ENCODE peak calls at places on chromosomes 4 and X, in eight cellular contexts. D is Caco-2, O is body of pancreas, P is breast epithelium, Y is AG09309, V is stomach, J is retinal pigment epithelial cell, Q is PC-9. S is an unnamed sample.

GRCh38 chrX:24339911-24340310 is 20.5 kb upstream of the SUPT20HL1 start:
- DNase-seq in D (no peak), O (no peak), P (no peak), Y (no peak), V (no peak), J (no peak), Q (no peak), S (no peak)

GRCh38 chr4:53321151-53321987 is 44.5 kb downstream of the SCFD2 start:
- DNase-seq in D (no peak), O (no peak), P (no peak), Y (peak), V (no peak), J (peak), Q (no peak), S (no peak)

GRCh38 chr4:7622371-7622770 is 187.6 kb upstream of the PSAPL1 start:
- DNase-seq in D (no peak), O (no peak), P (no peak), Y (no peak), V (no peak), J (no peak), Q (no peak), S (no peak)

GRCh38 chr4:54498661-54499111 is 159.1 kb upstream of the KIT start:
- DNase-seq in D (no peak), O (no peak), P (no peak), Y (peak), V (no peak), J (peak), Q (no peak), S (no peak)

GRCh38 chr4:33649015-33649414 is 2595.3 kb downstream of the ARAP2 start:
- DNase-seq in D (peak), O (no peak), P (no peak), Y (peak), V (no peak), J (no peak), Q (no peak), S (no peak)

GRCh38 chrX:42615161-42615563 is 162.8 kb downstream of the PPP1R2C start:
- DNase-seq in D (peak), O (no peak), P (no peak), Y (no peak), V (no peak), J (no peak), Q (no peak), S (no peak)

GRCh38 chr4:182065255-182065654 is 177.9 kb upstream of the TENM3 start:
- DNase-seq in D (no peak), O (no peak), P (no peak), Y (no peak), V (no peak), J (no peak), Q (no peak), S (no peak)

GRCh38 chr4:119597377-119597776 is 31.2 kb downstream of the PDE5A start:
- DNase-seq in D (no peak), O (no peak), P (no peak), Y (no peak), V (no peak), J (no peak), Q (no peak), S (no peak)

GRCh38 chrX:150473371-150473770 is 95.0 kb upstream of the MTM1 start:
- DNase-seq in D (no peak), O (no peak), P (no peak), Y (no peak), V (no peak), J (no peak), Q (no peak), S (no peak)

GRCh38 chr4:141047228-141047884 is 85.9 kb downstream of the RNF150 start:
- DNase-seq in D (no peak), O (no peak), P (no peak), Y (no peak), V (no peak), J (peak), Q (no peak), S (peak)

GRCh38 chrX:75547137-75547536 is 24.3 kb upstream of the ZDHHC15 start:
- DNase-seq in D (no peak), O (no peak), P (no peak), Y (no peak), V (no peak), J (no peak), Q (no peak), S (no peak)

GRCh38 chr4:105192474-105192873 is 45.8 kb downstream of the TET2 start:
- DNase-seq in D (no peak), O (no peak), P (no peak), Y (no peak), V (no peak), J (peak), Q (no peak), S (no peak)

GRCh38 chr4:88643932-88644331 is 51.7 kb downstream of the HERC3 start:
- DNase-seq in D (no peak), O (no peak), P (no peak), Y (no peak), V (no peak), J (no peak), Q (no peak), S (no peak)

GRCh38 chr4:19776021-19776459 is 475.7 kb upstream of the SLIT2 start:
- DNase-seq in D (no peak), O (no peak), P (no peak), Y (peak), V (no peak), J (peak), Q (peak), S (no peak)

GRCh38 chr4:110046588-110047049 is 133.9 kb downstream of the EGF start:
- DNase-seq in D (no peak), O (no peak), P (no peak), Y (no peak), V (no peak), J (no peak), Q (no peak), S (no peak)

GRCh38 chr4:26568446-26568994 is 15.4 kb upstream of the TBC1D19 start:
- DNase-seq in D (peak), O (no peak), P (no peak), Y (peak), V (no peak), J (peak), Q (no peak), S (no peak)

GRCh38 chr4:165763640-165764039 is 109.4 kb upstream of the TLL1 start:
- DNase-seq in D (no peak), O (no peak), P (no peak), Y (no peak), V (no peak), J (no peak), Q (no peak), S (no peak)

GRCh38 chrX:72128881-72129280 is 2.8 kb downstream of the RTL5 start:
- DNase-seq in D (peak), O (no peak), P (no peak), Y (no peak), V (no peak), J (no peak), Q (no peak), S (no peak)

GRCh38 chr4:153465583-153465921 is 608 bp upstream of the TMEM131L start:
- DNase-seq in D (peak), O (peak), P (no peak), Y (no peak), V (peak), J (no peak), Q (peak), S (peak)

GRCh38 chr4:156322592-156322991 is 368.9 kb upstream of the CTSO start:
- DNase-seq in D (no peak), O (no peak), P (no peak), Y (peak), V (no peak), J (peak), Q (no peak), S (no peak)

GRCh38 chr4:110900206-110900769 is 277.4 kb upstream of the PITX2 start:
- DNase-seq in D (no peak), O (no peak), P (no peak), Y (peak), V (no peak), J (peak), Q (no peak), S (no peak)

GRCh38 chr4:183261953-183262775 is 57.9 kb downstream of the CLDN22 start:
- DNase-seq in D (peak), O (peak), P (peak), Y (no peak), V (peak), J (no peak), Q (peak), S (peak)

GRCh38 chr4:175874290-175874689 is 62.2 kb upstream of the GPM6A start:
- DNase-seq in D (no peak), O (no peak), P (no peak), Y (no peak), V (no peak), J (no peak), Q (no peak), S (no peak)

GRCh38 chrX:120262781-120263719 is 12.4 kb downstream of the ZBTB33 start:
- DNase-seq in D (no peak), O (no peak), P (no peak), Y (no peak), V (no peak), J (no peak), Q (no peak), S (no peak)

GRCh38 chr4:1472148-1472797 is 66.0 kb upstream of the NKX1-1 start:
- DNase-seq in D (no peak), O (no peak), P (peak), Y (no peak), V (no peak), J (no peak), Q (no peak), S (no peak)

GRCh38 chr4:42458686-42459085 is 61.4 kb downstream of the SHISA3 start:
- DNase-seq in D (no peak), O (no peak), P (no peak), Y (no peak), V (no peak), J (no peak), Q (no peak), S (no peak)

GRCh38 chrX:101462892-101463291 is 22.4 kb upstream of the ARMCX4 start:
- DNase-seq in D (peak), O (no peak), P (no peak), Y (no peak), V (no peak), J (no peak), Q (no peak), S (no peak)

GRCh38 chr4:83054928-83055327 is 19.9 kb downstream of the COPS4 start:
- DNase-seq in D (no peak), O (no peak), P (no peak), Y (peak), V (no peak), J (peak), Q (no peak), S (no peak)

GRCh38 chrX:23888887-23889501 is 18.7 kb downstream of the APOO start:
- DNase-seq in D (no peak), O (no peak), P (no peak), Y (no peak), V (no peak), J (no peak), Q (no peak), S (no peak)

GRCh38 chrX:77447339-77448149 is at the start of gene FGF16:
- DNase-seq in D (no peak), O (no peak), P (no peak), Y (no peak), V (no peak), J (no peak), Q (no peak), S (no peak)

GRCh38 chr4:123397276-123398150 is 918 bp downstream of the SPRY1 start:
- DNase-seq in D (peak), O (peak), P (no peak), Y (no peak), V (peak), J (no peak), Q (peak), S (peak)

GRCh38 chr4:68257719-68258118 is 12.2 kb upstream of the TMPRSS11B start:
- DNase-seq in D (no peak), O (no peak), P (no peak), Y (no peak), V (no peak), J (no peak), Q (no peak), S (no peak)

GRCh38 chr4:36064147-36064546 is 180.2 kb downstream of the ARAP2 start:
- DNase-seq in D (no peak), O (no peak), P (no peak), Y (no peak), V (no peak), J (no peak), Q (peak), S (no peak)

GRCh38 chr4:148161601-148162000 is 280.6 kb downstream of the NR3C2 start:
- DNase-seq in D (no peak), O (no peak), P (no peak), Y (no peak), V (no peak), J (no peak), Q (no peak), S (no peak)

GRCh38 chr4:43765514-43765913 is 683.1 kb downstream of the KCTD8 start:
- DNase-seq in D (no peak), O (no peak), P (no peak), Y (no peak), V (no peak), J (no peak), Q (no peak), S (no peak)

GRCh38 chrX:105191878-105192277 is 28.6 kb downstream of the TEX13A start:
- DNase-seq in D (peak), O (peak), P (no peak), Y (no peak), V (no peak), J (no peak), Q (peak), S (no peak)

GRCh38 chrX:134747006-134747405 is 88.7 kb upstream of the PLAC1 start:
- DNase-seq in D (peak), O (no peak), P (no peak), Y (no peak), V (no peak), J (no peak), Q (no peak), S (no peak)

GRCh38 chr4:86036729-86037128 is 323.1 kb downstream of the MAPK10 start:
- DNase-seq in D (no peak), O (no peak), P (no peak), Y (no peak), V (no peak), J (no peak), Q (no peak), S (no peak)

GRCh38 chr4:99808260-99808857 is 8.3 kb upstream of the DAPP1 start:
- DNase-seq in D (peak), O (peak), P (no peak), Y (no peak), V (peak), J (no peak), Q (peak), S (peak)

GRCh38 chr4:13876940-13877339 is 249.4 kb upstream of the BOD1L1 start:
- DNase-seq in D (no peak), O (no peak), P (no peak), Y (no peak), V (no peak), J (no peak), Q (no peak), S (no peak)

GRCh38 chr4:82045267-82045666 is 328.5 kb downstream of the HNRNPD start:
- DNase-seq in D (no peak), O (no peak), P (no peak), Y (no peak), V (no peak), J (no peak), Q (no peak), S (no peak)

GRCh38 chr4:82044141-82044993 is 329.4 kb downstream of the HNRNPD start:
- DNase-seq in D (peak), O (peak), P (peak), Y (no peak), V (peak), J (peak), Q (peak), S (peak)

GRCh38 chr4:82042042-82042441 is 331.7 kb downstream of the HNRNPD start:
- DNase-seq in D (no peak), O (no peak), P (no peak), Y (no peak), V (no peak), J (no peak), Q (no peak), S (no peak)

GRCh38 chr4:82043081-82043808 is 330.5 kb downstream of the HNRNPD start:
- DNase-seq in D (peak), O (peak), P (no peak), Y (no peak), V (peak), J (no peak), Q (no peak), S (no peak)

DNA sequence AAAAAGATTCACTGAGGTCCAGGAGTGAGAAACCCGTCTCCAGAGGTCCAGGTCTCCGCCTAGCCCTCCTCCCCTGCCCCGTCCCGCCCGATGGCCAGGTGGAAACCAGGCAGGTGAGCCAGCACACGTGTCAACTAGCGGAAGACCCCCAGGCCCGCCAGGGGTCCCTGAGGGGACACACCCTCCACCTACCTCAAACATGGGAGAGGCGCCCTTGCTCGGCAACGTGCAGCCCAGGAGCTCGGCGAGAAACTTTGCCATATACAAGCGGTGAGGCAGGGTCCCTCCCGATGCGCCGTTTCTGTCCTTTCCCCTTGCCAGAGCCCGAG is 330.0 kb downstream of the HNRNPD start:
- DNase-seq in D (no peak), O (peak), P (no peak), Y (no peak), V (no peak), J (no peak), Q (no peak), S (no peak)
- TF ChIP-seq CTCF in D (no peak), O (no peak), P (no peak), Y (no peak), V (no peak), J (no peak), Q (no peak), S (no peak)

DNA sequence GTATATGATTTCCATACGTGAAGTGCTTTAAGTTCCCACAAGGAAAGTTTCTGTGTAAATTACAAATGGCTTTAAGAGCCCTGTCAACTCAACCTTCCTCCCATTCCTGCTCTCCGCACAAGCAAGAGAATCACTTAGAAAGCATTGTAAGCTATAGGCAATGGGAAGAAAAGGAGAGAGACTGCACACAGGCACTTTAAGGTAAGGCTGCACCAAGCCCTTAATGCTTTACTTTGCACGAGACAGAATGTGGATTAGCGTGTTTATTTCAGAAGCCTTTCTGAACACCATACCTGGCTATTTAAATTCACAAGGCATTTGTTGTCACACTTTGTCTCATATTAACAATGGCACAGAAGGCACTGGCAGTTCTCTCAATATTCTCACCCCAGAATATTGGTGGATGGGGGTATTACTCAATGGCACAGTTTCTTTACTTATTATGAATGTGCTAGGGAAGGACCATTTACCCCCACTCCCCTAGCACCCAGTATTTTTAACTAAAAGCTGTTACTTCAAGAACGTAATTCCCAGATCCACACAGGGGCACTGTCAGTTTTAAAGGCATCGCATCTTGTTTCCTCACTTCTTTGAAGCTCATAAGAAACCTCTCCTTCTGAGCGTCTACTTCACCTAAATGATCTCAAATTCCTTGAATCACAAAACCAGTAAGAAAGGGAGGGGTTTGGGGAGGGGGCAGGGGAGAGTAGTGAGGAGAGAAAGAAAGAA is 150.0 kb downstream of the MAML3 start:
- DNase-seq in D (no peak), O (no peak), P (no peak), Y (no peak), V (no peak), J (no peak), Q (no peak), S (no peak)
- H3K4me3 ChIP-seq in D (no peak), O (no peak), P (peak), Y (peak), V (peak), J (peak), Q (no peak), S (peak)

GRCh38 chrX:132004728-132005127 is 18.4 kb upstream of the STK26 start:
- DNase-seq in D (no peak), O (no peak), P (no peak), Y (no peak), V (no peak), J (no peak), Q (peak), S (no peak)

DNA sequence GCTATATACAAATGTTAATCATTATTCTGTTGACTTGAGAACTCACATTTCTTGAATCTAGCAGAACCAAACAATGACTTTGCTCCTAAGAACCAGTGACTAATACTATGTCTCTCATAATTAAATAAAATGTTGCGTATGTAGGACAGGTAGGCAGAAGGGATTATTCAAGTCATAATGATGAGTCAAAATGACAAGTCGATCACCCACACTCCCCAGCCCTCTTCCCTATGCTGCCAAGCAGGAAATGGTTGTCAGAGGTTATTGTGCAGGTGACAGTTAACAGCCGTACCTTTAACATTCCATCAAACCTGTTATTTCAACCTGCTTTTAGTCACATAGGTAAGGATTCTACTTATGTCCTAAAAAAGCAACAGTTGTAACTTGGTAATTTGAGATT is 22.0 kb upstream of the STK26 start:
- DNase-seq in D (no peak), O (no peak), P (no peak), Y (no peak), V (no peak), J (no peak), Q (peak), S (no peak)
- TF ChIP-seq CTCF in D (no peak), O (no peak), P (no peak), Y (no peak), V (no peak), J (no peak), Q (no peak), S (no peak)

GRCh38 chr4:185211035-185211434 is 1.6 kb downstream of the SNX25 start:
- DNase-seq in D (no peak), O (no peak), P (no peak), Y (no peak), V (no peak), J (no peak), Q (no peak), S (no peak)

GRCh38 chr4:185211641-185212040 is 2.2 kb downstream of the SNX25 start:
- DNase-seq in D (no peak), O (no peak), P (no peak), Y (no peak), V (no peak), J (no peak), Q (no peak), S (no peak)

GRCh38 chr4:185213829-185214228 is 4.4 kb downstream of the SNX25 start:
- DNase-seq in D (no peak), O (no peak), P (no peak), Y (no peak), V (no peak), J (no peak), Q (no peak), S (no peak)

GRCh38 chr4:185213341-185213740 is 3.9 kb downstream of the SNX25 start:
- DNase-seq in D (no peak), O (no peak), P (no peak), Y (no peak), V (no peak), J (no peak), Q (no peak), S (no peak)

DNA sequence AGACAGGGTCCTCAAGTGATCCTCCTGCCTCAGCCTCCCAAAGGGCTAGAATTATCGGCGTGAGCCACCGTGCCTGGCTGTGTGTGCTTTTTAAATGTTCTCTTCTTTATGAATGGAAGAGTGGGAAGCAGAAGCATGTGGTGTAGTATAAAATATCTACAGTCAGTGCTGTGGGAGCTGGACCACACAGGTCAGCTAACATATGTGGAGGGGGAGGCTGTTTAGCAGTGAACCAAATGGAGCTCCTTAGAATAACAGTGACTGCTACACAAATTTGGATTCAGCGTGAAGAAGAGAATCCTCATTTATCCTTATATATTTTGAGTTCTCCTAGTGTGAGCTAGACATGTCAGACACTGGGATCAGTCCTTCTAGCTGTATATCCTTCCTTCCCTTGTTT is 3.2 kb downstream of the SNX25 start:
- DNase-seq in D (no peak), O (no peak), P (no peak), Y (no peak), V (no peak), J (no peak), Q (no peak), S (no peak)
- H3K4me3 ChIP-seq in D (no peak), O (no peak), P (no peak), Y (no peak), V (no peak), J (no peak), Q (no peak), S (no peak)

S was measured in heart left ventricle.